ENCODE peak calls at places on chromosomes 11 and 22, in six cellular contexts. G, F, M, I, S and N are unnamed samples.
A peak's percentile ranks its signal among the peaks of the same experiment; 100 is the strongest.

GRCh38 chr11:1162498-1163311 is 5.0 kb downstream of the MUC5AC start:
- DNase-seq in G (no peak), F (no peak), M (no peak), I (no peak), S (no peak), N (no peak)

GRCh38 chr11:20084921-20085814 is 75.1 kb downstream of the DBX1 start:
- DNase-seq in G (no peak), F (no peak), M (no peak), I (peak; percentile 90), S (no peak), N (no peak)

GRCh38 chr11:94130589-94131362 is 2.1 kb downstream of the PANX1 start:
- DNase-seq in G (peak; percentile 36), F (no peak), M (no peak), I (no peak), S (no peak), N (peak; percentile 47)

GRCh38 chr11:64352099-64353005 is 6.6 kb upstream of the RPS6KA4 start:
- DNase-seq in G (no peak), F (no peak), M (no peak), I (no peak), S (no peak), N (no peak)

GRCh38 chr11:74783241-74783871 is 34.7 kb downstream of the RNF169 start:
- DNase-seq in G (peak; percentile 79), F (no peak), M (peak; percentile 18), I (no peak), S (peak; percentile 64), N (peak; percentile 83)

GRCh38 chr11:87173185-87174039 is 135.7 kb downstream of the TMEM135 start:
- DNase-seq in G (peak; percentile 94), F (no peak), M (peak; percentile 68), I (peak; percentile 19), S (no peak), N (peak; percentile 9)

GRCh38 chr11:115317428-115318185 is 186.6 kb downstream of the CADM1 start:
- DNase-seq in G (no peak), F (no peak), M (no peak), I (no peak), S (no peak), N (no peak)

GRCh38 chr11:74662487-74663103 is 68.6 kb downstream of the CHRDL2 start:
- DNase-seq in G (no peak), F (no peak), M (no peak), I (peak; percentile 49), S (no peak), N (no peak)

GRCh38 chr11:10373340-10373739 is 68.5 kb downstream of the ADM start:
- DNase-seq in G (no peak), F (no peak), M (no peak), I (no peak), S (no peak), N (no peak)

GRCh38 chr11:111417011-111417765 is 38.1 kb upstream of the POU2AF1 start:
- DNase-seq in G (no peak), F (no peak), M (no peak), I (peak; percentile 80), S (peak; percentile 96), N (peak; percentile 21)

GRCh38 chr11:62688481-62688880 is 849 bp downstream of the LRRN4CL start:
- DNase-seq in G (no peak), F (no peak), M (no peak), I (no peak), S (no peak), N (peak; percentile 1)

GRCh38 chr11:128367573-128367972 is 219.8 kb downstream of the ETS1 start:
- DNase-seq in G (no peak), F (no peak), M (no peak), I (no peak), S (peak; percentile 41), N (no peak)

GRCh38 chr22:35783943-35784614 is 66.4 kb downstream of the APOL5 start:
- DNase-seq in G (no peak), F (no peak), M (peak; percentile 73), I (no peak), S (no peak), N (no peak)

GRCh38 chr11:8258289-8258688 is 5.4 kb downstream of the LMO1 start:
- DNase-seq in G (no peak), F (no peak), M (no peak), I (no peak), S (no peak), N (peak; percentile 21)

GRCh38 chr11:20031155-20032001 is 128.9 kb downstream of the DBX1 start:
- DNase-seq in G (peak; percentile 42), F (no peak), M (no peak), I (peak; percentile 87), S (no peak), N (no peak)

GRCh38 chr11:111807098-111807497 is 40.9 kb upstream of the PPP2R1B start:
- DNase-seq in G (no peak), F (no peak), M (no peak), I (no peak), S (no peak), N (no peak)

GRCh38 chr11:65468874-65469333 is 29.9 kb upstream of the MALAT1 start:
- DNase-seq in G (peak; percentile 60), F (peak; percentile 69), M (peak; percentile 83), I (peak; percentile 76), S (no peak), N (peak; percentile 78)

GRCh38 chr22:36569999-36570398 is 41.0 kb upstream of the EIF3D start:
- DNase-seq in G (peak; percentile 10), F (peak; percentile 22), M (peak; percentile 45), I (peak; percentile 18), S (no peak), N (no peak)

GRCh38 chr22:22943521-22944267 is 56.1 kb downstream of the IGLL5 start:
- DNase-seq in G (no peak), F (peak; percentile 84), M (no peak), I (no peak), S (no peak), N (no peak)

GRCh38 chr11:16291729-16292128 is 64.6 kb downstream of the SOX6 start:
- DNase-seq in G (no peak), F (peak; percentile 47), M (no peak), I (no peak), S (no peak), N (no peak)

GRCh38 chr11:131928992-131929391 is 558.6 kb downstream of the NTM start:
- DNase-seq in G (no peak), F (no peak), M (no peak), I (no peak), S (no peak), N (peak; percentile 79)

GRCh38 chr22:46546466-46547178 is 9.2 kb upstream of the CELSR1 start:
- DNase-seq in G (peak; percentile 26), F (no peak), M (no peak), I (no peak), S (no peak), N (no peak)

GRCh38 chr22:29722151-29722550 is 2.3 kb downstream of the CABP7 start:
- DNase-seq in G (no peak), F (no peak), M (no peak), I (no peak), S (no peak), N (peak; percentile 44)

GRCh38 chr22:24455751-24456426 is 28.5 kb downstream of the ADORA2A start:
- DNase-seq in G (peak; percentile 63), F (no peak), M (no peak), I (peak; percentile 47), S (no peak), N (no peak)

GRCh38 chr11:35126000-35126878 is 12.7 kb upstream of the CD44 start:
- DNase-seq in G (no peak), F (no peak), M (no peak), I (no peak), S (peak; percentile 88), N (no peak)

GRCh38 chr11:76669901-76670474 is 559 bp downstream of the LRRC32 start:
- DNase-seq in G (peak; percentile 77), F (no peak), M (no peak), I (no peak), S (no peak), N (no peak)
- H3K4me3 ChIP-seq in G (peak overlapping the region; percentile 67), F (peak overlapping the region; percentile 44), M (peak overlapping the region; percentile 59), I (no peak overlapping the region), S (peak overlapping the region; percentile 62), N (no peak overlapping the region)

DNA sequence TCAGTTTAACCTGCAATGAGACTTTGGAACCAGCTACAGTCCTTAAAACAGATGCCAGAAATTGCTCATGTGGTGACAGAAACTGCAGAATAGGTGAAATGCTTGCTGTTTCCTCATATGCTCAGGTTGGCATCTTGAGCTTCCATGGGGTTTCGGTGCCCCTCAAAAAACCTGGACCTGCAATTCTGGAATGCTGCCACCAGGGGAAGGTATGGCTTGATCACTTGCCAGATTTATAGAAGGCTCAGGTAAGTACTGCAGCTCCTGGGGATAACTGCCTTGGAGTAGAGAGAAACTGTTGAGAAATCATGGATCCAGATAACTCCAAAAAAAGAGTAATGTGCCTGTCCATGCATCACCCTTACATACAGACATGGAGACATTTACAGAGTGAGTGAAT is 113.0 kb downstream of the CTTN start:
- DNase-seq in G (no peak), F (peak; percentile 23), M (no peak), I (no peak), S (no peak), N (no peak)
- TF ChIP-seq MYC in G (no peak), F (no peak), M (no peak), I (no peak), S (no peak), N (no peak)

GRCh38 chr11:22189660-22190059 is 3.2 kb upstream of the ANO5 start:
- DNase-seq in G (no peak), F (no peak), M (no peak), I (no peak), S (no peak), N (no peak)

GRCh38 chr11:22192642-22193347 is at the start of gene ANO5:
- DNase-seq in G (peak; percentile 20), F (peak; percentile 47), M (peak; percentile 73), I (no peak), S (no peak), N (no peak)

GRCh38 chr11:22190827-22191463 is 1.9 kb upstream of the ANO5 start:
- DNase-seq in G (no peak), F (no peak), M (no peak), I (no peak), S (peak; percentile 19), N (no peak)

GRCh38 chr11:22193348-22194051 is 615 bp downstream of the ANO5 start:
- DNase-seq in G (peak; percentile 3), F (peak; percentile 8), M (peak; percentile 45), I (no peak), S (no peak), N (no peak)

DNA sequence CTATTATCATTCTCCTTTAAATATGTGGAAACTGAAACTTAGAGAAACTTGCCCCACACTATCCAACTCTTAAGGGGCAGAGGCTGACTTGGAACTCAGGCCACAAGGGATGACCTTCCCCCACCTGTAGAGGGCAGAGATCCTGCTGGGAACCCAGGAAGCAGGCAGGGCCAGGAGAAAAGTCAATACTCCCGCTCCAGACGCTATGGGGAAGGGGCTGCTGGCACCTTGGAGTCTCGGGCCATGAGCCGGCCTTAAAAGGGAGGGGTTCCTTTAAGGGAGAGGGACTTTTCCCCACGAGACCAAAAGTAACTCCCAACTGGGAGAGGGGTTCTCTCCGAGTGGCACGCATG is 620 bp upstream of the ANO5 start:
- DNase-seq in G (no peak), F (peak; percentile 21), M (peak; percentile 60), I (peak; percentile 12), S (no peak), N (no peak)
- H3K4me3 ChIP-seq in G (peak overlapping the region; percentile 47), F (peak overlapping the region; percentile 46), M (peak overlapping the region; percentile 68), I (peak overlapping the region; percentile 60), S (peak overlapping the region; percentile 60), N (no peak overlapping the region)

DNA sequence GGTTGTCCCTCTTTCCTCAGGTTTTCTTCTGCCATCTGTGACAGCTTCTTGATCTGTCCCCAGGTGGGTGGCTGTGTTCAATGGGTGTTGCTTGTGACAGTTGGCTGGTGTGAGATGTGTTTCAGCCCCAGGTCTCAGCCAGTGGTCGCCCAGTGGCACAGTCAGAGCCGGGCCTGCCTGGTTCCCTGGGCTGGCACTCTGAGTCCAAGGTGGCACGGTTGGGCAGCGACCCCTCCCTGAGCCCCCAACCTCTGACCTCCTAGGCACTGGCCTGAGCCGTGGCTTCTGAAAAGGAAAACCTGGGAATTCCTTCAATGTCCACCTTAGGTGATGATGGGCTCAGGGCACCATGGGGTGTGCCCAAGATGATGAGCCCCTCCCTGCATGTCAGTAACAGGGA is 14.0 kb upstream of the PRODH start:
- DNase-seq in G (no peak), F (no peak), M (no peak), I (no peak), S (no peak), N (no peak)
- TF ChIP-seq MYC in G (no peak), F (no peak), M (no peak), I (no peak), S (no peak), N (no peak)